ENCODE peak calls at places on chromosomes 1 and 21, in five cellular contexts. J is BE2C, Z is AG04450, X is pancreas, G is coronary artery. B is an unnamed sample.

GRCh38 chr1:48869116-48869893 is 92.6 kb upstream of the BEND5 start:
- DNase-seq in G (no peak), J (no peak), X (no peak), Z (no peak), B (no peak)

GRCh38 chr1:44101356-44101755 is 17.3 kb upstream of the KLF17 start:
- DNase-seq in X (no peak), J (no peak), G (no peak), Z (no peak), B (no peak)

GRCh38 chr1:225763815-225764548 is 13.6 kb upstream of the SRP9 start:
- DNase-seq in G (no peak), J (peak; percentile 53), X (peak; percentile 49), Z (no peak), B (no peak)

GRCh38 chr1:41513388-41513745 is 28.9 kb upstream of the EDN2 start:
- DNase-seq in J (peak; percentile 18), X (no peak), Z (no peak), G (no peak), B (peak; percentile 37)

GRCh38 chr1:67978988-67979516 is 71.4 kb downstream of the DIRAS3 start:
- DNase-seq in X (no peak), G (no peak), Z (no peak), J (no peak), B (no peak)

GRCh38 chr1:195577748-195578147 is 1030.5 kb downstream of the KCNT2 start:
- DNase-seq in J (no peak), Z (no peak), X (no peak), G (no peak), B (no peak)

GRCh38 chr1:111399792-111400610 is 27.5 kb downstream of the OVGP1 start:
- DNase-seq in G (no peak), Z (no peak), X (peak; percentile 65), J (peak; percentile 56), B (peak; percentile 60)

GRCh38 chr1:149849947-149850360 is 49.4 kb upstream of the BOLA1 start:
- DNase-seq in X (peak; percentile 15), G (no peak), Z (no peak), J (no peak), B (no peak)

GRCh38 chr1:202860744-202861419 is 28.1 kb downstream of the RABIF start:
- DNase-seq in Z (no peak), J (peak; percentile 67), G (no peak), X (peak; percentile 55), B (peak; percentile 76)

GRCh38 chr1:110011527-110012041 is 22.8 kb upstream of the STRIP1 start:
- DNase-seq in Z (peak; percentile 34), J (peak; percentile 50), G (no peak), X (no peak), B (peak; percentile 40)

GRCh38 chr1:231419738-231420298 is 2.3 kb downstream of the EGLN1 start:
- DNase-seq in J (no peak), G (no peak), X (no peak), Z (no peak), B (no peak)

GRCh38 chr1:165842363-165843129 is 15.1 kb downstream of the UCK2 start:
- DNase-seq in G (no peak), Z (no peak), X (no peak), J (no peak), B (peak; percentile 10)

GRCh38 chr1:19894218-19894617 is 12.0 kb downstream of the OTUD3 start:
- DNase-seq in X (no peak), Z (no peak), J (no peak), G (no peak), B (no peak)

GRCh38 chr1:212916395-212917133 is 33.8 kb upstream of the VASH2 start:
- DNase-seq in X (no peak), J (peak; percentile 35), Z (no peak), G (no peak), B (peak; percentile 15)

GRCh38 chr1:162298266-162298665 is 78.4 kb downstream of the SPATA46 start:
- DNase-seq in G (no peak), X (no peak), Z (no peak), J (no peak), B (no peak)

GRCh38 chr1:212218911-212219310 is 66.3 kb upstream of the PPP2R5A start:
- DNase-seq in X (no peak), Z (peak; percentile 77), J (no peak), G (no peak), B (peak; percentile 29)

GRCh38 chr1:170700842-170701305 is 36.9 kb downstream of the PRRX1 start:
- DNase-seq in G (no peak), X (no peak), J (no peak), Z (no peak), B (no peak)

GRCh38 chr1:226403522-226404034 is 4.3 kb downstream of the PARP1 start:
- DNase-seq in J (no peak), X (no peak), G (no peak), Z (no peak), B (peak; percentile 25)

GRCh38 chr21:25556087-25556486 is 51.2 kb downstream of the MRPL39 start:
- DNase-seq in G (no peak), J (no peak), Z (no peak), X (no peak), B (no peak)

GRCh38 chr1:32239790-32240139 is 7.3 kb upstream of the FAM167B start:
- DNase-seq in J (no peak), X (peak; percentile 43), Z (no peak), G (no peak), B (no peak)

GRCh38 chr1:11273595-11274234 is 717 bp downstream of the UBIAD1 start:
- DNase-seq in X (no peak), Z (no peak), J (no peak), G (no peak), B (no peak)

GRCh38 chr21:17925000-17925610 is 105.9 kb upstream of the C21orf91 start:
- DNase-seq in Z (peak; percentile 6), G (no peak), X (peak; percentile 60), J (peak; percentile 71), B (peak; percentile 66)

GRCh38 chr1:50930193-50930592 is 29.9 kb downstream of the FAF1 start:
- DNase-seq in X (no peak), Z (no peak), J (no peak), G (no peak), B (no peak)

GRCh38 chr1:241992734-241993133 is 6.2 kb downstream of the MAP1LC3C start:
- DNase-seq in Z (no peak), X (no peak), G (no peak), J (no peak), B (no peak)

GRCh38 chr21:38831526-38832467 is 26.1 kb downstream of the ETS2 start:
- DNase-seq in X (peak; percentile 80), J (no peak), G (peak; percentile 86), Z (peak; percentile 95), B (peak; percentile 78)

GRCh38 chr21:31750843-31751242 is 18.9 kb upstream of the SCAF4 start:
- DNase-seq in G (no peak), X (no peak), J (no peak), Z (no peak), B (no peak)

GRCh38 chr21:42526379-42526727 is 12.7 kb downstream of the SLC37A1 start:
- DNase-seq in J (peak; percentile 64), Z (no peak), G (peak; percentile 70), X (peak; percentile 67), B (no peak)

GRCh38 chr1:245322673-245323072 is 167.9 kb downstream of the KIF26B start:
- DNase-seq in J (no peak), X (no peak), G (no peak), Z (no peak), B (no peak)

GRCh38 chr1:109669246-109669948 is 1.5 kb downstream of the GSTM2 start:
- DNase-seq in X (no peak), J (no peak), G (no peak), Z (no peak), B (peak; percentile 58)

GRCh38 chr1:58857673-58858343 is 74.0 kb upstream of the JUN start:
- DNase-seq in Z (no peak), X (no peak), G (no peak), J (no peak), B (peak; percentile 54)

GRCh38 chr1:227949341-227949921 is 1.7 kb upstream of the WNT9A start:
- DNase-seq in Z (no peak), J (no peak), G (no peak), X (peak; percentile 8), B (no peak)

GRCh38 chr1:30356839-30357238 is 366.5 kb downstream of the MATN1 start:
- DNase-seq in G (no peak), Z (no peak), J (no peak), X (no peak), B (no peak)

GRCh38 chr1:30354410-30354809 is 369.0 kb downstream of the MATN1 start:
- DNase-seq in G (no peak), J (no peak), Z (no peak), X (no peak), B (no peak)

GRCh38 chr1:30348147-30348546 is 375.2 kb downstream of the MATN1 start:
- DNase-seq in J (no peak), X (no peak), Z (no peak), G (no peak), B (no peak)

GRCh38 chr1:30358510-30358909 is 364.9 kb downstream of the MATN1 start:
- DNase-seq in G (no peak), Z (no peak), X (no peak), J (no peak), B (no peak)

GRCh38 chr1:30353637-30354036 is 369.7 kb downstream of the MATN1 start:
- DNase-seq in X (no peak), G (no peak), Z (no peak), J (no peak), B (no peak)
- TF ChIP-seq CTCF in X (no peak), G (no peak), Z (peak; percentile 30), J (peak; percentile 24), B (no peak)

DNA sequence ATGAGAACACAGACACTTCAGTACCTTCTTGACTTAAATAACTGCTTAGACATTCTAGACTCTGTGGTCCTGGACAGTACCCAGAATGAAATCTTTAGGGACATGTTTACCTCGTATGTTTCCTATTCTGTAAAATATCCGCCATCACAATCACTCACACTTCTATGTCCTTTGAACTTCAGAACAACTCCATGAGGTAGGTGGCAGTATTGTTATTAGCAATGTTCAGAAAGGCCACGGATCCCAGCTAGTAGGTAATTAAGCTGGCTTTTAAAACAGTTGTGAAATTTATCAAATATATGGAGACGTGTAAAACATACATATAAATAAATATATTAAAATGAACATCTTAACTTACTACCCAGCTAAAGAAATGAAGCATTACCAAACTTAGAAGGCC is 83.4 kb downstream of the CACHD1 start:
- DNase-seq in X (no peak), Z (no peak), J (no peak), G (no peak), B (no peak)
- TF ChIP-seq CTCF in X (no peak), Z (no peak), J (no peak), G (no peak), B (no peak)

GRCh38 chr1:223709598-223709997 is 2.7 kb upstream of the CAPN2 start:
- DNase-seq in G (no peak), X (no peak), Z (no peak), J (no peak), B (no peak)
- TF ChIP-seq CTCF in G (peak; percentile 11), X (no peak), Z (peak; percentile 74), J (peak; percentile 47), B (no peak)

GRCh38 chr1:15110867-15111230 is 42.7 kb upstream of the TMEM51 start:
- DNase-seq in J (no peak), G (no peak), X (no peak), Z (no peak), B (no peak)
- TF ChIP-seq CTCF in J (no peak), G (no peak), X (no peak), Z (no peak), B (no peak)

B was measured in activated CD8-positive, alpha-beta T cell treated with anti-CD3 and anti-CD28 coated beads for 36 hours.